ENCODE peak calls at places on chromosome 20, in six cellular contexts. E is thoracic aorta, C is DND-41, V is GM23338, D is cardiac muscle cell, B is psoas muscle. O is an unnamed sample. For H3K4me1, the result is how much of the 10 kb centered on the place peaks cover.

GRCh38 chr20:33541074-33541473 is 51.2 kb downstream of the CBFA2T2 start:
- DNase-seq in E (no peak), C (no peak), V (no peak), D (no peak), B (no peak), O (no peak)

GRCh38 chr20:32970973-32971300 is 33.3 kb downstream of the SUN5 start:
- DNase-seq in E (no peak), C (peak), V (no peak), D (no peak), B (no peak), O (no peak)

GRCh38 chr20:40463171-40463570 is 225.9 kb downstream of the MAFB start:
- DNase-seq in E (no peak), C (no peak), V (no peak), D (no peak), B (no peak), O (no peak)

GRCh38 chr20:37615507-37616425 is 78.1 kb upstream of the CTNNBL1 start:
- DNase-seq in E (no peak), C (peak), V (peak), D (no peak), B (no peak), O (peak)

GRCh38 chr20:17824676-17825224 is 125.0 kb downstream of the BANF2 start:
- DNase-seq in E (no peak), C (no peak), V (no peak), D (no peak), B (no peak), O (peak)

GRCh38 chr20:18001131-18001921 is 32.5 kb downstream of the MGME1 start:
- DNase-seq in E (peak), C (no peak), V (no peak), D (peak), B (peak), O (peak)

GRCh38 chr20:18431206-18431605 is 35.6 kb downstream of the DZANK1 start:
- DNase-seq in E (no peak), C (no peak), V (no peak), D (no peak), B (no peak), O (no peak)

GRCh38 chr20:16220826-16221225 is 352.4 kb downstream of the KIF16B start:
- DNase-seq in E (no peak), C (no peak), V (no peak), D (no peak), B (no peak), O (no peak)

GRCh38 chr20:8481636-8482035 is 349.6 kb downstream of the PLCB1 start:
- DNase-seq in E (no peak), C (no peak), V (no peak), D (peak), B (no peak), O (no peak)

GRCh38 chr20:46273701-46274100 is 34.6 kb downstream of the CDH22 start:
- DNase-seq in E (no peak), C (no peak), V (peak), D (no peak), B (no peak), O (no peak)

GRCh38 chr20:11553603-11554002 is 364.1 kb upstream of the BTBD3 start:
- DNase-seq in E (no peak), C (no peak), V (no peak), D (peak), B (no peak), O (no peak)

GRCh38 chr20:53937929-53938367 is 132.4 kb downstream of the BCAS1 start:
- DNase-seq in E (no peak), C (no peak), V (no peak), D (no peak), B (no peak), O (no peak)

GRCh38 chr20:40706977-40707582 is 18.0 kb upstream of the MAFB start:
- DNase-seq in E (no peak), C (peak), V (peak), D (no peak), B (no peak), O (no peak)

GRCh38 chr20:8079976-8080375 is 52.1 kb upstream of the PLCB1 start:
- DNase-seq in E (no peak), C (no peak), V (no peak), D (no peak), B (no peak), O (no peak)

GRCh38 chr20:62793757-62794006 is 2.6 kb upstream of the MRGBP start:
- DNase-seq in E (no peak), C (no peak), V (no peak), D (no peak), B (no peak), O (no peak)

GRCh38 chr20:46025376-46025783 is 3.6 kb upstream of the SLC12A5 start:
- DNase-seq in E (no peak), C (no peak), V (no peak), D (no peak), B (no peak), O (no peak)

GRCh38 chr20:8326899-8327298 is 194.8 kb downstream of the PLCB1 start:
- DNase-seq in E (no peak), C (no peak), V (no peak), D (no peak), B (no peak), O (no peak)

GRCh38 chr20:39960522-39961420 is 728.3 kb downstream of the MAFB start:
- DNase-seq in E (no peak), C (no peak), V (peak), D (no peak), B (peak), O (no peak)

GRCh38 chr20:17504898-17505663 is 26.1 kb downstream of the BFSP1 start:
- DNase-seq in E (no peak), C (peak), V (peak), D (peak), B (peak), O (peak)

GRCh38 chr20:6731951-6732580 is 35.4 kb upstream of the BMP2 start:
- DNase-seq in E (no peak), C (no peak), V (no peak), D (no peak), B (peak), O (peak)

GRCh38 chr20:53395188-53395923 is 198.3 kb downstream of the ZNF217 start:
- DNase-seq in E (no peak), C (no peak), V (no peak), D (no peak), B (no peak), O (no peak)

GRCh38 chr20:62711703-62712101 is 3.1 kb downstream of the NTSR1 start:
- DNase-seq in E (no peak), C (no peak), V (no peak), D (no peak), B (no peak), O (no peak)

GRCh38 chr20:18266282-18266681 is 22.0 kb upstream of the ZNF133 start:
- DNase-seq in E (no peak), C (no peak), V (no peak), D (no peak), B (no peak), O (no peak)

GRCh38 chr20:51562027-51562333 is 19.5 kb upstream of the NFATC2 start:
- DNase-seq in E (no peak), C (no peak), V (no peak), D (peak), B (no peak), O (no peak)
- H3K27ac ChIP-seq in E (peak), C (no peak), V (no peak), D (peak), B (peak), O (peak)

DNA sequence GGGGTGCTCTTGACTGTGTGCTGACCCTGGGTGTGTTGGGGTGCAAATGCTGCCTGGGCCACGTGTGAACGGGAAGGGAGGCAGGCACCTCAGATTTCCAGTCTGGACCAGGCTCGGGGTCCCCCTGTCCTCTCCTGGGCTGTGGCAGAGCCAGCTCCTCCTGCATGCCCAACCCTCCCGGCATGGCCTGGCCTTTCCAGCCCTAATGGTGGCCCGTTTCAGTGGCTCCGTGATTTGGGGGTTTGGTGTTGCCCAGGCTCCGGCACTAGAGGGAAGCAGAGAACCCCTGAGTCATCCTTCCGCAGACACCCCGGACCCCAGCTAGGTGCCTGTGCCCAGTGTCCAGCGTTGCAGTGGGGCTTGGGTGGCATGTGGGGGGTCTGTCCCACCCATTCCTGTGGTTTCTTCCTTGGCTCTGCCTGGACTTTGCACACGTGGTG is 9.1 kb downstream of the RBM38 start:
- DNase-seq in E (no peak), C (no peak), V (no peak), D (no peak), B (peak), O (no peak)
- TF ChIP-seq CTCF in E (no peak), C (peak), V (peak), D (no peak), B (no peak), O (no peak)

DNA sequence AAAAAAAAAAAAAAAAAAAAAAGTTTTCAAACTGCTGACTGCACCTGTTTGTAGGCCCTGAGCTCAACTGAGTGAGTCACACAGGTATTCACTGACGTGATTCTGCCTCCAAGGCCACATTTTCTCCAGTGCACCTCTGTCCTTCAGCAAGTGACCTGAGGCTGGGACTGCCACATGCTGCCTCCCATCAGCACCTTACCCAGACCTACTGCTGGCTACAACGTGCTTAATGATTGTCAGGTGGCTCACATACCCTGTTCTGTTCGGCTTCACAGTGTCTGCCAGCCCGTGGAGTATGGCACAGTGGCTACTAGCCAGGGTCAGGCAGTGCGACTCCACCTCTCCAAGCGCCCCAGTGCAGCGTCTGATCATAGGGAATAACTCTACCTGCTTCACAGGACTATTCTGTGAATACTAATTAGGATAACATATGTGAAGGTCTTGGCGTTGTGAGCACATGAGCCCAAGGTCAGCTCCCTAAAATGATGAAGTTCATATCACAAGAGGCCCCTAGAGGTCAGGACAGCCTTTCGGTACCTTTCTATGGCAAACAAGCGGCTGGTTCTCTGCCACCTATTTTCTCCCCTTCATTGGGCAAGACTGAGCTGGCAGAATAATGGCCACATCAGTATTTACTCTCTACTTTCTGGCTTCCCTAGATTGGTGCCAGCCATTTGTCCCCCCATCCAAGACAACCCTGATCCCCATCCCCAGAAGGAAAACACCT is 28.1 kb downstream of the RIPOR3 start:
- DNase-seq in E (no peak), C (no peak), V (peak), D (no peak), B (no peak), O (no peak)
- H3K4me1 ChIP-seq in E (under half), C (under half), V (under half), D (under half), B (under half), O (under half)

GRCh38 chr20:25006431-25007167 is 14.0 kb upstream of the APMAP start:
- DNase-seq in E (no peak), C (no peak), V (no peak), D (no peak), B (peak), O (no peak)
- H3K27ac ChIP-seq in E (no peak), C (no peak), V (no peak), D (no peak), B (no peak), O (no peak)

GRCh38 chr20:48619126-48620101 is 208.4 kb downstream of the PREX1 start:
- DNase-seq in E (no peak), C (no peak), V (no peak), D (peak), B (peak), O (no peak)

GRCh38 chr20:48618631-48619030 is 209.2 kb downstream of the PREX1 start:
- DNase-seq in E (no peak), C (no peak), V (no peak), D (no peak), B (peak), O (no peak)

GRCh38 chr20:48617481-48617880 is 210.3 kb downstream of the PREX1 start:
- DNase-seq in E (no peak), C (no peak), V (no peak), D (no peak), B (peak), O (no peak)

GRCh38 chr20:48616481-48616880 is 211.3 kb downstream of the PREX1 start:
- DNase-seq in E (no peak), C (no peak), V (no peak), D (no peak), B (peak), O (peak)

GRCh38 chr20:48618052-48618451 is 209.7 kb downstream of the PREX1 start:
- DNase-seq in E (no peak), C (no peak), V (no peak), D (no peak), B (peak), O (no peak)
- TF ChIP-seq CTCF in E (no peak), C (no peak), V (no peak), D (no peak), B (no peak), O (no peak)

GRCh38 chr20:59696476-59696875 is 92.1 kb downstream of the PHACTR3 start:
- DNase-seq in E (no peak), C (no peak), V (no peak), D (no peak), B (no peak), O (no peak)
- H3K4me1 ChIP-seq in E (under half), C (under half), V (under half), D (under half), B (under half), O (under half)

GRCh38 chr20:19691125-19691524 is 66.9 kb upstream of the RIN2 start:
- DNase-seq in E (no peak), C (no peak), V (no peak), D (no peak), B (no peak), O (no peak)
- H3K27ac ChIP-seq in E (no peak), C (no peak), V (no peak), D (peak), B (peak), O (no peak)

GRCh38 chr20:4449977-4450715 is 271.6 kb upstream of the PRND start:
- DNase-seq in E (no peak), C (no peak), V (peak), D (peak), B (no peak), O (no peak)
- TF ChIP-seq CTCF in E (no peak), C (no peak), V (peak), D (peak), B (no peak), O (peak)

GRCh38 chr20:50346372-50347347 is 156.0 kb downstream of the CEBPB start:
- DNase-seq in E (peak), C (peak), V (no peak), D (peak), B (peak), O (peak)

GRCh38 chr20:50347568-50347981 is 156.9 kb downstream of the CEBPB start:
- DNase-seq in E (no peak), C (no peak), V (no peak), D (no peak), B (no peak), O (no peak)

GRCh38 chr20:50344232-50345071 is 153.8 kb downstream of the CEBPB start:
- DNase-seq in E (no peak), C (no peak), V (peak), D (no peak), B (no peak), O (no peak)

GRCh38 chr20:50343490-50344179 is 153.0 kb downstream of the CEBPB start:
- DNase-seq in E (no peak), C (no peak), V (no peak), D (no peak), B (no peak), O (no peak)

GRCh38 chr20:50345712-50346371 is 155.2 kb downstream of the CEBPB start:
- DNase-seq in E (no peak), C (no peak), V (no peak), D (no peak), B (no peak), O (no peak)
- H3K4me1 ChIP-seq in E (under half), C (under half), V (under half), D (under half), B (under half), O (under half)

DNA sequence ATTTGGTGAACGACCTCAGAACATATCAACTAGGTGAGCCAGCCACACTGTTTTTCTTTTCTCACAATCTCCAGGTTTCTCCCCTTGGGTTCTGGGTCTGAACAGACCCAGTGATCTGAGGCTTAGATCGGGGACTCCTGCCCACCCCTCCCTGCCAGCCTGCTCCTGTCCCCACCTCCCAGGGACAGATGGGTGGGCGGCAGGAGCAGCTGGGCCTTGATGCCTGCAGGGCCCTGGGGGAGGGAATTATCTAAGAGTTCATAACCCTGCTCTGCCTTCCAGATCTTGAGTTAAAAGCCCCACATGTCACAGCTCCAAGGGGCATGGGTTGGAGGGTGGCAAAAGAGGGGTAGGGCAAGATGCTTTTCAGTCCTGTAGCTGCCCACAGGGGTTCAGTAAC is 5.2 kb upstream of the XKR7 start:
- DNase-seq in E (no peak), C (no peak), V (no peak), D (no peak), B (no peak), O (no peak)
- H3K27ac ChIP-seq in E (no peak), C (no peak), V (no peak), D (no peak), B (no peak), O (no peak)